ENCODE peak calls at places on chromosomes 3 and 15, in eight cellular contexts. One of them, this sample, is unnamed.

GRCh38 chr15:91468861-91469260 is 368.8 kb downstream of the SV2B start:
- DNase-seq in CD8-positive, alpha-beta memory T cell: no peak
- DNase-seq in neural progenitor cell: peak; percentile 26
- DNase-seq in mesendoderm: peak; percentile 77
- DNase-seq in stomach: no peak
- DNase-seq in mesenchymal stem cell: no peak
- DNase-seq in tibial nerve: no peak
- DNase-seq in cardiac muscle cell: no peak
- DNase-seq in this sample: no peak

GRCh38 chr3:66047321-66048050 is 8.8 kb upstream of the MAGI1 start:
- DNase-seq in cardiac muscle cell: peak; percentile 92
- DNase-seq in mesendoderm: no peak
- DNase-seq in neural progenitor cell: no peak
- DNase-seq in CD8-positive, alpha-beta memory T cell: no peak
- DNase-seq in mesenchymal stem cell: peak; percentile 50
- DNase-seq in tibial nerve: peak; percentile 22
- DNase-seq in stomach: no peak
- DNase-seq in this sample: no peak

GRCh38 chr3:141486416-141486734 is 452 bp upstream of the RASA2 start:
- DNase-seq in stomach: no peak
- DNase-seq in neural progenitor cell: no peak
- DNase-seq in CD8-positive, alpha-beta memory T cell: no peak
- DNase-seq in mesendoderm: peak; percentile 87
- DNase-seq in tibial nerve: peak; percentile 30
- DNase-seq in cardiac muscle cell: no peak
- DNase-seq in mesenchymal stem cell: no peak
- DNase-seq in this sample: no peak

GRCh38 chr3:109070232-109070631 is 47.7 kb downstream of the MORC1 start:
- DNase-seq in mesendoderm: no peak
- DNase-seq in tibial nerve: no peak
- DNase-seq in CD8-positive, alpha-beta memory T cell: no peak
- DNase-seq in cardiac muscle cell: no peak
- DNase-seq in mesenchymal stem cell: no peak
- DNase-seq in stomach: no peak
- DNase-seq in neural progenitor cell: no peak
- DNase-seq in this sample: no peak

GRCh38 chr3:10395196-10395595 is 74.3 kb upstream of the SEC13 start:
- DNase-seq in tibial nerve: no peak
- DNase-seq in CD8-positive, alpha-beta memory T cell: no peak
- DNase-seq in stomach: no peak
- DNase-seq in neural progenitor cell: no peak
- DNase-seq in mesendoderm: no peak
- DNase-seq in cardiac muscle cell: no peak
- DNase-seq in mesenchymal stem cell: no peak
- DNase-seq in this sample: no peak

GRCh38 chr15:100021653-100022052 is 288.4 kb upstream of the LYSMD4 start:
- DNase-seq in tibial nerve: no peak
- DNase-seq in cardiac muscle cell: no peak
- DNase-seq in stomach: no peak
- DNase-seq in mesenchymal stem cell: no peak
- DNase-seq in neural progenitor cell: no peak
- DNase-seq in CD8-positive, alpha-beta memory T cell: no peak
- DNase-seq in mesendoderm: no peak
- DNase-seq in this sample: no peak

GRCh38 chr15:66883322-66883911 is 181.4 kb downstream of the SMAD6 start:
- DNase-seq in stomach: peak; percentile 86
- DNase-seq in mesenchymal stem cell: peak; percentile 99
- DNase-seq in CD8-positive, alpha-beta memory T cell: no peak
- DNase-seq in tibial nerve: peak; percentile 96
- DNase-seq in mesendoderm: peak; percentile 100
- DNase-seq in neural progenitor cell: peak; percentile 68
- DNase-seq in cardiac muscle cell: peak; percentile 100
- DNase-seq in this sample: peak; percentile 88

GRCh38 chr3:10957976-10958749 is 34.4 kb upstream of the SLC6A1 start:
- DNase-seq in mesendoderm: no peak
- DNase-seq in cardiac muscle cell: peak; percentile 42
- DNase-seq in neural progenitor cell: no peak
- DNase-seq in tibial nerve: no peak
- DNase-seq in mesenchymal stem cell: no peak
- DNase-seq in stomach: peak; percentile 64
- DNase-seq in CD8-positive, alpha-beta memory T cell: no peak
- DNase-seq in this sample: peak; percentile 91

GRCh38 chr15:76753771-76754170 is 151.4 kb downstream of the SCAPER start:
- DNase-seq in neural progenitor cell: no peak
- DNase-seq in mesendoderm: no peak
- DNase-seq in tibial nerve: no peak
- DNase-seq in stomach: no peak
- DNase-seq in CD8-positive, alpha-beta memory T cell: no peak
- DNase-seq in mesenchymal stem cell: no peak
- DNase-seq in cardiac muscle cell: no peak
- DNase-seq in this sample: no peak

GRCh38 chr3:135759651-135760050 is 205.9 kb upstream of the PPP2R3A start:
- DNase-seq in neural progenitor cell: no peak
- DNase-seq in mesendoderm: no peak
- DNase-seq in tibial nerve: no peak
- DNase-seq in stomach: no peak
- DNase-seq in cardiac muscle cell: no peak
- DNase-seq in CD8-positive, alpha-beta memory T cell: no peak
- DNase-seq in mesenchymal stem cell: no peak
- DNase-seq in this sample: no peak

GRCh38 chr3:108728934-108729333 is 28.3 kb downstream of the RETNLB start:
- DNase-seq in mesenchymal stem cell: no peak
- DNase-seq in mesendoderm: no peak
- DNase-seq in CD8-positive, alpha-beta memory T cell: no peak
- DNase-seq in stomach: no peak
- DNase-seq in neural progenitor cell: no peak
- DNase-seq in tibial nerve: no peak
- DNase-seq in cardiac muscle cell: no peak
- DNase-seq in this sample: no peak

GRCh38 chr3:64799606-64800005 is 111.8 kb upstream of the ADAMTS9 start:
- DNase-seq in neural progenitor cell: no peak
- DNase-seq in mesenchymal stem cell: no peak
- DNase-seq in tibial nerve: no peak
- DNase-seq in CD8-positive, alpha-beta memory T cell: no peak
- DNase-seq in stomach: no peak
- DNase-seq in mesendoderm: no peak
- DNase-seq in cardiac muscle cell: no peak
- DNase-seq in this sample: no peak

DNA sequence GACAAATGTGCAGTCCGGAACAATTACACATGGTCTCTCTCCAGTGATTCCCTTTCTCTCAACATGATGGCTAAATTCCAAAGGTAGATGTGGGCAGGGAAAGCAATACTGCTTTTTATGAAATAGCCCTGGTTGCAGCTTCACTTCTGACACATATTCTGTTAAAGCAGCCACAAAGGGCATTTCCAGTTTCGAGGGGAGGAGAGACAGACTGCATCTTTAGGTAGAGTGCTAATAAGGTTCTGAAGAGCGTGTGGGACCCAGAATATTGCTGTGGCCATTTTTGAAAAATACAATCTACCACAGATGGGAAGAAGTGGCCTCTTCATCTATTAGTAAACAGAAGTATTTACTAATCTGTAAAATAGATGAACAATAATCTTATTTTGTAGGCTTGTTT is 139.3 kb upstream of the PEX5L start:
- DNase-seq in tibial nerve: no peak
- DNase-seq in mesenchymal stem cell: no peak
- DNase-seq in neural progenitor cell: no peak
- DNase-seq in cardiac muscle cell: no peak
- DNase-seq in CD8-positive, alpha-beta memory T cell: no peak
- DNase-seq in stomach: no peak
- DNase-seq in mesendoderm: no peak
- DNase-seq in this sample: no peak
- H3K27me3 ChIP-seq in tibial nerve: no peaks in the 10 kb centered on the region
- H3K27me3 ChIP-seq in mesenchymal stem cell: no peaks in the 10 kb centered on the region
- H3K27me3 ChIP-seq in neural progenitor cell: no peaks in the 10 kb centered on the region
- H3K27me3 ChIP-seq in cardiac muscle cell: no peaks in the 10 kb centered on the region
- H3K27me3 ChIP-seq in CD8-positive, alpha-beta memory T cell: no peaks in the 10 kb centered on the region
- H3K27me3 ChIP-seq in stomach: no peaks in the 10 kb centered on the region
- H3K27me3 ChIP-seq in mesendoderm: no peaks in the 10 kb centered on the region
- H3K27me3 ChIP-seq in this sample: no peaks in the 10 kb centered on the region

GRCh38 chr3:148087601-148088371 is 609.9 kb upstream of the AGTR1 start:
- DNase-seq in mesenchymal stem cell: no peak
- DNase-seq in tibial nerve: no peak
- DNase-seq in stomach: no peak
- DNase-seq in neural progenitor cell: no peak
- DNase-seq in CD8-positive, alpha-beta memory T cell: no peak
- DNase-seq in mesendoderm: no peak
- DNase-seq in cardiac muscle cell: no peak
- DNase-seq in this sample: no peak

GRCh38 chr3:148093758-148094157 is 603.9 kb upstream of the AGTR1 start:
- DNase-seq in stomach: no peak
- DNase-seq in neural progenitor cell: no peak
- DNase-seq in cardiac muscle cell: no peak
- DNase-seq in mesendoderm: no peak
- DNase-seq in tibial nerve: no peak
- DNase-seq in mesenchymal stem cell: no peak
- DNase-seq in CD8-positive, alpha-beta memory T cell: no peak
- DNase-seq in this sample: no peak

GRCh38 chr3:148089171-148089570 is 608.5 kb upstream of the AGTR1 start:
- DNase-seq in mesenchymal stem cell: no peak
- DNase-seq in cardiac muscle cell: no peak
- DNase-seq in CD8-positive, alpha-beta memory T cell: no peak
- DNase-seq in mesendoderm: no peak
- DNase-seq in neural progenitor cell: no peak
- DNase-seq in stomach: no peak
- DNase-seq in tibial nerve: no peak
- DNase-seq in this sample: no peak

GRCh38 chr3:148092624-148093194 is 605.0 kb upstream of the AGTR1 start:
- DNase-seq in mesendoderm: no peak
- DNase-seq in mesenchymal stem cell: no peak
- DNase-seq in tibial nerve: no peak
- DNase-seq in neural progenitor cell: no peak
- DNase-seq in cardiac muscle cell: no peak
- DNase-seq in CD8-positive, alpha-beta memory T cell: no peak
- DNase-seq in stomach: no peak
- DNase-seq in this sample: no peak

DNA sequence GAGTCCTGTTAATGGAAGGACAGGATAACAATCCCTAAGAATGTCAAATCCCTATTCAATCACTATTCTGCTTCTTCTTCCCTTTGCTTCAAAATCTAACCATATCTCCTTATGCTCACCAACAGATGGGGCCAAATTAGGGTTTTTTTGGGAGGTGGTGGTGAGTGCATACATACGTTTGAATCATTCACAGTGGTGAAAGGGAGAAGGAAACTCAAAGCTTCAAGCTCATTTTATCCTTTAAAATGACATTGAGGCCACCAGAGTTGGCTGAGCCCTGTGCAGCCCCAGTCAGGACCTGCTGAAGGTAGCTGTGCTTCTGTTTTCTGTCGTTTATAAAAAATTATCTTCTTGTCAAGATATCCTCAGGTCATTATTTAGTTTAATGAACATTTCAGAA is 607.5 kb upstream of the AGTR1 start:
- DNase-seq in mesenchymal stem cell: no peak
- DNase-seq in CD8-positive, alpha-beta memory T cell: no peak
- DNase-seq in cardiac muscle cell: no peak
- DNase-seq in tibial nerve: no peak
- DNase-seq in neural progenitor cell: no peak
- DNase-seq in stomach: no peak
- DNase-seq in mesendoderm: no peak
- DNase-seq in this sample: no peak
- H3K27me3 ChIP-seq in mesenchymal stem cell: no peaks in the 10 kb centered on the region
- H3K27me3 ChIP-seq in CD8-positive, alpha-beta memory T cell: no peaks in the 10 kb centered on the region
- H3K27me3 ChIP-seq in cardiac muscle cell: no peaks in the 10 kb centered on the region
- H3K27me3 ChIP-seq in tibial nerve: no peaks in the 10 kb centered on the region
- H3K27me3 ChIP-seq in neural progenitor cell: no peaks in the 10 kb centered on the region
- H3K27me3 ChIP-seq in stomach: no peaks in the 10 kb centered on the region
- H3K27me3 ChIP-seq in mesendoderm: no peaks in the 10 kb centered on the region
- H3K27me3 ChIP-seq in this sample: no peaks in the 10 kb centered on the region

GRCh38 chr15:78347586-78348543 is 7.7 kb downstream of the CRABP1 start:
- DNase-seq in CD8-positive, alpha-beta memory T cell: no peak
- DNase-seq in neural progenitor cell: peak; percentile 53
- DNase-seq in mesenchymal stem cell: peak; percentile 49
- DNase-seq in mesendoderm: peak; percentile 86
- DNase-seq in stomach: no peak
- DNase-seq in cardiac muscle cell: peak; percentile 27
- DNase-seq in tibial nerve: no peak
- DNase-seq in this sample: no peak
- H3K27me3 ChIP-seq in CD8-positive, alpha-beta memory T cell: no peaks in the 10 kb centered on the region
- H3K27me3 ChIP-seq in neural progenitor cell: no peaks in the 10 kb centered on the region
- H3K27me3 ChIP-seq in mesenchymal stem cell: peaks cover 34% of the 10 kb centered on the region
- H3K27me3 ChIP-seq in mesendoderm: no peaks in the 10 kb centered on the region
- H3K27me3 ChIP-seq in stomach: peaks cover 28% of the 10 kb centered on the region
- H3K27me3 ChIP-seq in cardiac muscle cell: no peaks in the 10 kb centered on the region
- H3K27me3 ChIP-seq in tibial nerve: peaks cover 13% of the 10 kb centered on the region
- H3K27me3 ChIP-seq in this sample: peaks cover 9% of the 10 kb centered on the region

GRCh38 chr15:101327147-101327740 is 32.2 kb upstream of the SNRPA1 start:
- DNase-seq in mesendoderm: no peak
- DNase-seq in stomach: no peak
- DNase-seq in cardiac muscle cell: no peak
- DNase-seq in neural progenitor cell: no peak
- DNase-seq in CD8-positive, alpha-beta memory T cell: no peak
- DNase-seq in mesenchymal stem cell: no peak
- DNase-seq in tibial nerve: no peak
- DNase-seq in this sample: no peak

GRCh38 chr15:101326026-101326315 is 30.9 kb upstream of the SNRPA1 start:
- DNase-seq in mesenchymal stem cell: no peak
- DNase-seq in neural progenitor cell: no peak
- DNase-seq in cardiac muscle cell: no peak
- DNase-seq in stomach: no peak
- DNase-seq in tibial nerve: no peak
- DNase-seq in CD8-positive, alpha-beta memory T cell: no peak
- DNase-seq in mesendoderm: no peak
- DNase-seq in this sample: no peak

GRCh38 chr15:101325263-101326025 is 30.4 kb upstream of the SNRPA1 start:
- DNase-seq in CD8-positive, alpha-beta memory T cell: no peak
- DNase-seq in mesenchymal stem cell: no peak
- DNase-seq in cardiac muscle cell: no peak
- DNase-seq in mesendoderm: no peak
- DNase-seq in stomach: no peak
- DNase-seq in neural progenitor cell: no peak
- DNase-seq in tibial nerve: no peak
- DNase-seq in this sample: no peak

GRCh38 chr15:101328001-101328400 is 33.0 kb upstream of the SNRPA1 start:
- DNase-seq in mesendoderm: no peak
- DNase-seq in tibial nerve: no peak
- DNase-seq in mesenchymal stem cell: no peak
- DNase-seq in cardiac muscle cell: no peak
- DNase-seq in stomach: no peak
- DNase-seq in CD8-positive, alpha-beta memory T cell: no peak
- DNase-seq in neural progenitor cell: no peak
- DNase-seq in this sample: no peak

DNA sequence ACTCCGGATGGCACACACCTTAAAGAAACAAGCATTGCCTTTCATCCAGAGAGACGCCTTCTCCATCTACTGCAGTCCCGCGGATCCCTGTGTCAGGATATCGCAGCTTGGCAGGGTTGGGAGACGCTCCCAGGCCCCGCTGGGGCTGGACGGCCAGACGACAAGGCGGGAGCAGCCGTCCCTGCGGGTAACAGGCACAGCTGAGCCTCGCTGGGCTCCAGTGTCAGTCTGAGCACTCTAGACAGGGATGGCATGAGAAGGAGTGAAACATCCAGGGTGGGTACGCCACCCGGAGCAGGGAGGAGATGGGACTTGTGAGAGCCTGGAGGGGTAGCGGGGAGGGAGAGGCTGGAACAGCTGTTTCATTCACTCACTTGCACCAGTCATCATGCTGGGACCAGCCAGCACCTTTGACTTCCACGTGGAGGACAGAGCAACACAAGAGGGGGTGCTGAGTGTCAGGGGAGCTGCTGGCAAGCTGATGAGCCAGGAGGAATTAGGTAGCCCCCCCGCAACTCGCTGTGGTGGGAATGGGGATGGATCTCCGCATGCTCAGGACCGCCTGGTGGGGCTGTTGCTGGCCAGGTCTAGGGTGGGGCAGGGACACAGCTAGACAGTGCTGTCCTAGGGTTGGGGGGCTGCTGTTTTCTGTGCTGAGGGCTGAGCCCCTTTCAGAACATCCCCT is 31.6 kb upstream of the SNRPA1 start:
- DNase-seq in mesenchymal stem cell: no peak
- DNase-seq in neural progenitor cell: no peak
- DNase-seq in tibial nerve: no peak
- DNase-seq in cardiac muscle cell: no peak
- DNase-seq in stomach: no peak
- DNase-seq in mesendoderm: no peak
- DNase-seq in CD8-positive, alpha-beta memory T cell: no peak
- DNase-seq in this sample: no peak
- H3K27me3 ChIP-seq in mesenchymal stem cell: peaks cover 32% of the 10 kb centered on the region
- H3K27me3 ChIP-seq in neural progenitor cell: no peaks in the 10 kb centered on the region
- H3K27me3 ChIP-seq in tibial nerve: no peaks in the 10 kb centered on the region
- H3K27me3 ChIP-seq in cardiac muscle cell: peaks cover 24% of the 10 kb centered on the region
- H3K27me3 ChIP-seq in stomach: peaks cover 24% of the 10 kb centered on the region
- H3K27me3 ChIP-seq in mesendoderm: no peaks in the 10 kb centered on the region
- H3K27me3 ChIP-seq in CD8-positive, alpha-beta memory T cell: no peaks in the 10 kb centered on the region
- H3K27me3 ChIP-seq in this sample: peaks cover 20% of the 10 kb centered on the region

This sample was measured in left lung.